ENCODE peak calls at places on chromosomes 16 and 17, in six cellular contexts. V is fibroblast of mammary gland, H is activated B cell treated with CpG ODN at 0.5 μM for 24 hours, N is lung, O is neural progenitor cell, D is thoracic aorta. B is an unnamed sample.
A peak's percentile ranks its signal among the peaks of the same experiment; 100 is the strongest.

GRCh38 chr16:56424791-56425438 is 430 bp downstream of the AMFR start:
- DNase-seq in H (peak; percentile 54), N (no peak), O (no peak), D (no peak), V (peak; percentile 14), B (no peak)

GRCh38 chr17:14745122-14745521 is 444.2 kb downstream of the HS3ST3B1 start:
- DNase-seq in V (peak; percentile 82), H (no peak), D (no peak), O (no peak), N (no peak), B (no peak)

GRCh38 chr17:49581645-49581992 is 5.9 kb downstream of the NXPH3 start:
- DNase-seq in D (no peak), V (no peak), O (no peak), H (no peak), N (no peak), B (no peak)

GRCh38 chr17:19897108-19897854 is 29.5 kb upstream of the ULK2 start:
- DNase-seq in O (no peak), H (no peak), V (peak; percentile 64), N (peak; percentile 59), D (no peak), B (no peak)

GRCh38 chr16:71367243-71367976 is 8.9 kb downstream of the CALB2 start:
- DNase-seq in D (no peak), H (no peak), O (peak; percentile 89), V (peak; percentile 40), N (no peak), B (no peak)

GRCh38 chr16:8866884-8867482 is 1.8 kb downstream of the CARHSP1 start:
- DNase-seq in V (no peak), O (peak; percentile 50), D (no peak), N (no peak), H (no peak), B (no peak)

GRCh38 chr17:45333702-45334092 is 16.9 kb upstream of the MAP3K14 start:
- DNase-seq in H (no peak), O (no peak), N (no peak), D (no peak), V (no peak), B (no peak)

GRCh38 chr17:80998388-80999223 is 7.0 kb downstream of the CHMP6 start:
- DNase-seq in H (no peak), O (no peak), D (no peak), V (no peak), N (no peak), B (peak; percentile 44)

GRCh38 chr17:81097134-81097942 is 62.4 kb downstream of the BAIAP2 start:
- DNase-seq in O (peak; percentile 92), D (peak; percentile 39), V (peak; percentile 86), N (peak; percentile 71), H (no peak), B (peak; percentile 75)

GRCh38 chr17:78588258-78589030 is 11.2 kb upstream of the DNAH17 start:
- DNase-seq in N (no peak), H (no peak), O (no peak), V (no peak), D (no peak), B (no peak)

GRCh38 chr17:17738901-17739300 is 57.6 kb downstream of the RAI1 start:
- DNase-seq in O (no peak), D (no peak), N (no peak), V (no peak), H (no peak), B (no peak)

GRCh38 chr17:20267459-20267842 is 199.9 kb downstream of the LGALS9B start:
- DNase-seq in H (no peak), O (no peak), V (no peak), D (no peak), N (no peak), B (no peak)

GRCh38 chr17:75729351-75729750 is 8.1 kb downstream of the ITGB4 start:
- DNase-seq in H (no peak), O (no peak), N (no peak), D (no peak), V (no peak), B (no peak)

GRCh38 chr17:21272881-21273839 is 11.4 kb upstream of the MAP2K3 start:
- DNase-seq in H (no peak), N (no peak), O (no peak), D (no peak), V (no peak), B (no peak)

GRCh38 chr17:7184091-7184488 is 4.9 kb upstream of the ASGR1 start:
- DNase-seq in H (no peak), O (no peak), V (no peak), D (no peak), N (peak; percentile 67), B (peak; percentile 66)

GRCh38 chr17:19590912-19591551 is 57.4 kb downstream of the SLC47A1 start:
- DNase-seq in N (no peak), H (no peak), O (peak; percentile 18), V (no peak), D (no peak), B (no peak)

GRCh38 chr16:20089246-20089965 is 15.7 kb upstream of the GPR139 start:
- DNase-seq in V (no peak), H (no peak), N (no peak), D (no peak), O (no peak), B (no peak)

GRCh38 chr17:64061157-64061898 is 40.9 kb upstream of the ICAM2 start:
- DNase-seq in H (no peak), N (no peak), V (peak; percentile 34), D (no peak), O (no peak), B (no peak)

GRCh38 chr17:61542027-61542426 is 49.0 kb downstream of the NACA2 start:
- DNase-seq in N (no peak), V (no peak), H (no peak), O (no peak), D (no peak), B (no peak)

GRCh38 chr16:85334718-85335583 is 222.7 kb upstream of the CIBAR2 start:
- DNase-seq in O (peak; percentile 85), N (no peak), H (no peak), D (no peak), V (no peak), B (no peak)

GRCh38 chr17:49969134-49969759 is at the start of gene DLX4:
- DNase-seq in O (peak; percentile 57), V (no peak), N (no peak), D (no peak), H (no peak), B (no peak)

GRCh38 chr16:56257666-56258359 is 66.5 kb downstream of the GNAO1 start:
- DNase-seq in N (no peak), H (no peak), V (no peak), O (no peak), D (no peak), B (no peak)

GRCh38 chr16:17408955-17409441 is 61.8 kb downstream of the XYLT1 start:
- DNase-seq in D (no peak), N (no peak), V (no peak), O (no peak), H (no peak), B (no peak)

GRCh38 chr16:17411263-17411662 is 59.5 kb downstream of the XYLT1 start:
- DNase-seq in V (no peak), D (no peak), N (no peak), O (no peak), H (no peak), B (no peak)

GRCh38 chr16:17409894-17410293 is 60.9 kb downstream of the XYLT1 start:
- DNase-seq in N (no peak), D (no peak), H (no peak), O (no peak), V (no peak), B (no peak)

GRCh38 chr16:17407321-17407720 is 63.4 kb downstream of the XYLT1 start:
- DNase-seq in V (no peak), H (no peak), O (no peak), D (no peak), N (no peak), B (no peak)

DNA sequence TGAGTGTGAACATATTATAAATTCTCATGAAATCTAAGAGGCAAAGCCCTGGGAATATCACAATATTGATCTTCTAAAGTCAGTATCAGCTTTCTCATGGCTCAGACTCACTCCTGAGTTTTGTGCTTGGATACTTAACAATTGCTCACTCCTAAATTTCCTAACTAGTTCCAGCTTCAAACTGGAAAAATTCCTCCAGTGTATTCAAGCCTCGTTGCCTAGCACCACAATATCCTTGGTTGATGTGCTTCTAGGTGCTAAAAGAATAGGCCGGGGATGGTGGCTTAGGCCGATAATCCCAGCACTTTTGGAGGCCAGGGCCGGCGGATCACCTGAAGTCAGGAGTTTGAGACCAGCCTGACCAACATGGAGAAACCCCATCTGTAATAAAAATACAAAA is 62.5 kb downstream of the XYLT1 start:
- DNase-seq in D (no peak), N (no peak), H (no peak), V (peak; percentile 21), O (no peak), B (no peak)
- TF ChIP-seq CTCF in D (no peak), N (no peak), H (no peak), V (no peak), O (no peak), B (no peak)

GRCh38 chr17:82253179-82253544 is 20.3 kb downstream of the CSNK1D start:
- DNase-seq in V (no peak), D (no peak), N (no peak), O (no peak), H (no peak), B (no peak)

GRCh38 chr17:82255573-82255972 is 17.9 kb downstream of the CSNK1D start:
- DNase-seq in D (no peak), H (no peak), N (no peak), O (no peak), V (no peak), B (no peak)

GRCh38 chr17:82258555-82258954 is 14.9 kb downstream of the CSNK1D start:
- DNase-seq in N (no peak), V (no peak), H (no peak), O (no peak), D (no peak), B (no peak)

GRCh38 chr17:82256242-82256894 is 17.1 kb downstream of the CSNK1D start:
- DNase-seq in O (no peak), N (no peak), H (no peak), V (no peak), D (no peak), B (no peak)

GRCh38 chr17:82257473-82257872 is 16.0 kb downstream of the CSNK1D start:
- DNase-seq in N (no peak), H (no peak), V (peak; percentile 66), O (peak; percentile 37), D (no peak), B (no peak)
- TF ChIP-seq CTCF in N (no peak), H (no peak), V (no peak), O (no peak), D (no peak), B (no peak)

GRCh38 chr16:74575175-74575804 is 31.6 kb downstream of the GLG1 start:
- DNase-seq in V (no peak), H (no peak), O (no peak), N (no peak), D (no peak), B (no peak)
- TF ChIP-seq CTCF in V (no peak), H (no peak), O (no peak), N (no peak), D (no peak), B (no peak)

DNA sequence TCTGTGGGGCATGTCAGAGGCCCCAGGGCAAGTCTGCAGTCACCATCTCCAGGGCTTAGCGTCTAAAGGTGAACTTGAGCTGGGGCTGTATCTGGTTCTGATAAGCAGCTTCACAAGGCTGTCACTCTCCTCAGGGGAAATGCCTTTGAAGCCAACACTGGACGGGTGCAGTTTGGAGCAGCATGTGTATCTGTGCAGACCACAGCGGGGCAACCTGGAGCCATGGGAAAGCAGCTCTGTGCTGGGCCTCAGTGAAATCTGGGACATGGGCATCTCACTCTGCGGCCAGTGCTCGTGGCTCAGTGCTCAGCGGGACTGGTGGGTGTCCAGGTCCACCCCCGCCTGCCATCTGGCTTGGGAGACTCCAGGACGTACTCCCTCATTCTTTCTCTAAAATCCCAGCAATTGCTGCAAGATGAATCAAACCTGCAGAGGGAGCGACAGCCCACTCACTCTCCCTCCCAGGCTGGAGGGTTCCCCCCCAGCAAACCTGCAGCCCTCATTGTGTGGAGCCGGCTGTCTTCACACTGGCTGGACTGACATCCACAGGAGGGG is 63.5 kb downstream of the PRMT7 start:
- DNase-seq in O (no peak), V (no peak), D (no peak), N (no peak), H (no peak), B (no peak)
- TF ChIP-seq CTCF in O (no peak), V (no peak), D (no peak), N (no peak), H (no peak), B (no peak)